ENCODE peak calls at places on chromosomes 2 and 18, in five cellular contexts. W is activated CD8-positive, alpha-beta T cell treated with anti-CD3 and anti-CD28 coated beads for 36 hours; Q is sigmoid colon; G is heart right ventricle; O is neural crest cell. V is an unnamed sample.

GRCh38 chr2:190446750-190447516 is 38.8 kb downstream of the MFSD6 start:
- DNase-seq in W (no peak), Q (no peak), G (no peak), O (no peak), V (no peak)

GRCh38 chr2:121285077-121285449 is at the start of gene TFCP2L1:
- DNase-seq in W (peak), Q (no peak), G (no peak), O (no peak), V (peak)

GRCh38 chr18:62788891-62789290 is 73.5 kb downstream of the PHLPP1 start:
- DNase-seq in W (no peak), Q (no peak), G (no peak), O (no peak), V (no peak)

GRCh38 chr2:63861220-63861822 is 19.6 kb downstream of the UGP2 start:
- DNase-seq in W (peak), Q (peak), G (no peak), O (peak), V (peak)

GRCh38 chr2:179917272-179917671 is 55.9 kb upstream of the ZNF385B start:
- DNase-seq in W (no peak), Q (no peak), G (no peak), O (no peak), V (no peak)

GRCh38 chr2:129252781-129253460 is 726.5 kb upstream of the RAB6C start:
- DNase-seq in W (no peak), Q (no peak), G (no peak), O (peak), V (no peak)

GRCh38 chr2:188042412-188042811 is 249.3 kb upstream of the GULP1 start:
- DNase-seq in W (no peak), Q (no peak), G (no peak), O (no peak), V (no peak)

GRCh38 chr2:143489135-143489534 is 359.9 kb downstream of the ARHGAP15 start:
- DNase-seq in W (no peak), Q (no peak), G (no peak), O (no peak), V (no peak)

GRCh38 chr2:184530959-184531358 is 67.4 kb upstream of the ZNF804A start:
- DNase-seq in W (no peak), Q (no peak), G (no peak), O (no peak), V (no peak)

GRCh38 chr2:26130763-26131162 is 42.1 kb upstream of the GAREM2 start:
- DNase-seq in W (no peak), Q (no peak), G (no peak), O (no peak), V (no peak)

GRCh38 chr18:11020454-11020853 is 128.9 kb downstream of the PIEZO2 start:
- DNase-seq in W (no peak), Q (no peak), G (no peak), O (no peak), V (no peak)

GRCh38 chr18:9818423-9818734 is 67.4 kb upstream of the TXNDC2 start:
- DNase-seq in W (no peak), Q (no peak), G (no peak), O (no peak), V (no peak)

GRCh38 chr2:37569986-37570688 is 101.3 kb downstream of the CDC42EP3 start:
- DNase-seq in W (no peak), Q (no peak), G (no peak), O (no peak), V (no peak)

GRCh38 chr18:3747176-3747973 is 297.4 kb downstream of the TGIF1 start:
- DNase-seq in W (no peak), Q (no peak), G (no peak), O (no peak), V (no peak)

GRCh38 chr2:232593931-232594330 is 39.5 kb upstream of the EFHD1 start:
- DNase-seq in W (no peak), Q (no peak), G (no peak), O (no peak), V (no peak)

GRCh38 chr2:105373344-105373781 is 25.5 kb downstream of the FHL2 start:
- DNase-seq in W (no peak), Q (peak), G (peak), O (no peak), V (no peak)

GRCh38 chr18:10524507-10525425 is 1.1 kb upstream of the NAPG start:
- DNase-seq in W (peak), Q (peak), G (no peak), O (no peak), V (no peak)

GRCh38 chr2:239692348-239692747 is 291.5 kb upstream of the HDAC4 start:
- DNase-seq in W (no peak), Q (no peak), G (no peak), O (no peak), V (no peak)

GRCh38 chr2:120899373-120899772 is 163.7 kb downstream of the GLI2 start:
- DNase-seq in W (no peak), Q (no peak), G (no peak), O (no peak), V (no peak)

GRCh38 chr2:37523861-37524362 is 147.5 kb downstream of the CDC42EP3 start:
- DNase-seq in W (no peak), Q (peak), G (no peak), O (no peak), V (no peak)

GRCh38 chr2:85162746-85163301 is 29.6 kb downstream of the TCF7L1 start:
- DNase-seq in W (no peak), Q (no peak), G (no peak), O (no peak), V (no peak)

GRCh38 chr2:168730391-168730790 is 72.0 kb upstream of the NOSTRIN start:
- DNase-seq in W (no peak), Q (no peak), G (no peak), O (no peak), V (no peak)

GRCh38 chr2:113762377-113763118 is 6.1 kb upstream of the SLC35F5 start:
- DNase-seq in W (no peak), Q (no peak), G (no peak), O (no peak), V (no peak)

GRCh38 chr2:20061476-20061875 is 10.0 kb upstream of the LAPTM4A start:
- DNase-seq in W (no peak), Q (no peak), G (no peak), O (no peak), V (no peak)

GRCh38 chr2:70518557-70518956 is 35.1 kb downstream of the TGFA start:
- DNase-seq in W (no peak), Q (no peak), G (no peak), O (no peak), V (no peak)

GRCh38 chr2:127024769-127025356 is 82.1 kb downstream of the BIN1 start:
- DNase-seq in W (no peak), Q (peak), G (no peak), O (peak), V (peak)

GRCh38 chr2:38619458-38620164 is 16.9 kb upstream of the HNRNPLL start:
- DNase-seq in W (no peak), Q (no peak), G (no peak), O (no peak), V (no peak)

GRCh38 chr2:111161971-111162370 is 41.3 kb downstream of the BCL2L11 start:
- DNase-seq in W (no peak), Q (no peak), G (peak), O (no peak), V (no peak)

GRCh38 chr2:24820598-24821432 is 27.6 kb downstream of the CENPO start:
- DNase-seq in W (no peak), Q (peak), G (no peak), O (no peak), V (no peak)

GRCh38 chr2:226299771-226300170 is 499.8 kb downstream of the IRS1 start:
- DNase-seq in W (no peak), Q (no peak), G (no peak), O (no peak), V (no peak)

GRCh38 chr2:240125749-240126148 is 10.4 kb downstream of the COPS9 start:
- DNase-seq in W (no peak), Q (no peak), G (no peak), O (no peak), V (no peak)

GRCh38 chr2:240204431-240205276 is 64.2 kb upstream of the OTOS start:
- DNase-seq in W (no peak), Q (peak), G (no peak), O (no peak), V (no peak)

GRCh38 chr18:3455090-3455640 is 5.2 kb downstream of the TGIF1 start:
- DNase-seq in W (no peak), Q (no peak), G (no peak), O (no peak), V (no peak)

GRCh38 chr2:191538334-191538910 is 139.5 kb upstream of the NABP1 start:
- DNase-seq in W (no peak), Q (no peak), G (no peak), O (no peak), V (peak)

DNA sequence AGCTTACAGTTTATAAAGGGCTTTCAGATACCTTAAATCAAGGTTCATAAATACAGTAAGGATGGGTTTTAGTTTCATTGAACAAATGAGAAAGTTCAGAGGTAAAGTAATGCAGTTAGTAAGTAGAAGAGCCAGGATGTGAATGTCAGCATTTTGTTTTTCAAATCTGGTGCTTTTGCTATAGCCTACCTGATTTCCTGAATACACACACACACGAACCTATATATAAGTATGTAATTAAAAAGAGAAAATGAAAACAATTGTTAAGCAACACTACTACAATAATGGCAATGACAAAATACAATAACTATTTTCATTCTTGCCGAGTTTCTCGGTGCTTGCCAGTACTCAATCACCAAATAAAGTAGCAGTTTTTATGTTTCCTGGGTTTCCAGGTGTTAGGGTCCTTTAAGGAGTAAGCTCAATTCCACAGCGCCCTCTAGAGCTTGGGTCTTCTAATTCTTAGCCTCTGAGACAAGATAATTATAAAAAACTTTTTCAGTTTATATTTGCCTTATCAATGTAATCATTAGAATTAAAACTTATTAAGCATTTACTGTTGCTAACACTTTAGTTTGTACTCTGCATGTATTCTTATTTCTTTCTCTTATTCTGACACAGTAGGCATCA is 512.9 kb upstream of the ACVR2A start:
- DNase-seq in W (peak), Q (no peak), G (no peak), O (no peak), V (no peak)
- TF ChIP-seq CTCF in W (peak), Q (no peak), G (peak), O (peak), V (peak)

GRCh38 chr18:68922392-68922791 is 124.5 kb downstream of the CCDC102B start:
- DNase-seq in W (no peak), Q (no peak), G (no peak), O (no peak), V (no peak)

GRCh38 chr18:68919900-68920299 is 122.0 kb downstream of the CCDC102B start:
- DNase-seq in W (no peak), Q (no peak), G (no peak), O (no peak), V (no peak)

GRCh38 chr18:68928762-68929675 is 131.1 kb downstream of the CCDC102B start:
- DNase-seq in W (no peak), Q (no peak), G (no peak), O (no peak), V (no peak)

DNA sequence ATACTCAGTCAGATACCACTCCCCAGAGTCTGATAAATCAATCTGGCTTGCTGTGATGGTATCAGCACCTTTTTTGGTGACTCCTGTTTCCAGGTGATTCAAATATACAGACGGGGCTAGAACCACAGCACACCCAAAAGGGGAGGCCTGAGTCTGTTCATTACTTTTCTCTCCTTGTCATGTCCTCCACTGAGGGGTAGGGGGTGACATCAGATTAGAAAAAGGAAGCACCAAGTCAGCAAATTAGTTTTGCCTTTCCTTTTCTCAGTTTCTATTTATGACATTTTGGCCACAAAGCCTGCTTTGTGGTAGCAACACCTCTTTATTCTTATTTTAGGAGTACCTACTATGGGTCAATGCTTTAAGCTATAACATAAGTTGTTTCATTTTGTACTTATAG is 127.4 kb downstream of the CCDC102B start:
- DNase-seq in W (peak), Q (no peak), G (no peak), O (no peak), V (no peak)
- TF ChIP-seq CTCF in W (peak), Q (no peak), G (peak), O (peak), V (peak)

GRCh38 chr18:55998071-55998522 is 410.1 kb upstream of the TCF4 start:
- DNase-seq in W (no peak), Q (no peak), G (no peak), O (peak), V (no peak)
- TF ChIP-seq CTCF in W (no peak), Q (no peak), G (no peak), O (no peak), V (no peak)

DNA sequence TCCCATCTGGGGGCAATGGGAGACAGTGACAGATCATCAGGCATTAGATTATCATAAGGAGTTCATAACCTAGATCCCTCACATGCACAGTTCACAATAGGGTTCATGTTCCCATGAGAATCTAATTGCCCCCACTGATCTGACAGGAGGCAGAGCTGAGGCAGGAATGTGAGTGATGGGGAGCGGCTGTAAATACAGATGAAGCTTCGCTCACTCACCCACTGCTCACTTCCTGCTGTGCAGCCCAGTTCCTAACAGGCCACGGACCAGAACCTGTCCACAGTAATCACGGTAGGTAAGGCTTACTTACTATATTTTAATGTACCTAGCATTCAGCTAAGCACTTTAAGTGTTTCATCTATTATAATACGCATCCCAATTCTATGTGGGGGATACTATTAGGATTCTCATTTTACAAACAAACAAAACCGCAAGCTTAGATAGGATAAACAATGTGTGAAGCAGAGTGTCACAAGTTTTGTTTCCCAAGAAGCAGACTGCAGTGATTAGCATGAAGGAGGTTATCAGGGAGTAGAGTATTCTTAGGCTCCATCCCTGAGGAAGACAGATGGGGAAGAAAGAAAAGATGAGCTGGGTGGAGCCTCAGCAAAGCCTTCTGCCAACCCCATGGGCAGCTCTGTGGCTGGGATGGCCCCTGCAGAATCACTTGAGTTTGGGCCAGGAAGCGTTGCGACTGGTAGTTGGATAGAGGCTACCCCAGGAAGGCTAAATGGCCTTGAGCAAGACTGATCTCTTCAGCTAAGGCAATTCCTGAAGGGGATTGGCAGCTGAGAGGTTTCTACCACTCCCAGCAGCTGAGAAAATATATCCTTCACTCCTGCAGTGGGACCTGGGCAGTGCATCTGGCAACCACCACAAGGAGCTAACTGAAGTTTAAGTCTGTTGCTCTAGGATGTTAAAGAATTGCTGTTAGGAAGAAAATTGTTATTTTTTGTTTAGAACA is 133.1 kb downstream of the MREG start:
- DNase-seq in W (no peak), Q (no peak), G (no peak), O (no peak), V (no peak)
- TF ChIP-seq CTCF in W (no peak), Q (no peak), G (no peak), O (no peak), V (no peak)

GRCh38 chr18:59268722-59269562 is 4.3 kb downstream of the RAX start:
- DNase-seq in W (peak), Q (no peak), G (peak), O (peak), V (peak)
- TF ChIP-seq CTCF in W (no peak), Q (no peak), G (peak), O (peak), V (no peak)

GRCh38 chr18:36572135-36572856 is 256.5 kb downstream of the TPGS2 start:
- DNase-seq in W (peak), Q (no peak), G (no peak), O (peak), V (peak)
- TF ChIP-seq CTCF in W (peak), Q (no peak), G (peak), O (peak), V (no peak)

GRCh38 chr2:43270930-43271615 is 44.7 kb upstream of the ZFP36L2 start:
- DNase-seq in W (no peak), Q (no peak), G (no peak), O (no peak), V (no peak)
- TF ChIP-seq CTCF in W (no peak), Q (no peak), G (no peak), O (no peak), V (no peak)

GRCh38 chr18:51007787-51008134 is 22.3 kb upstream of the SMAD4 start:
- DNase-seq in W (no peak), Q (no peak), G (no peak), O (no peak), V (no peak)

GRCh38 chr18:51010218-51010617 is 19.8 kb upstream of the SMAD4 start:
- DNase-seq in W (no peak), Q (no peak), G (no peak), O (no peak), V (no peak)

GRCh38 chr18:51006948-51007786 is 22.8 kb upstream of the SMAD4 start:
- DNase-seq in W (no peak), Q (no peak), G (no peak), O (no peak), V (no peak)

GRCh38 chr18:51009071-51009470 is 20.9 kb upstream of the SMAD4 start:
- DNase-seq in W (no peak), Q (no peak), G (no peak), O (no peak), V (no peak)

GRCh38 chr18:51006061-51006818 is 23.8 kb upstream of the SMAD4 start:
- DNase-seq in W (no peak), Q (no peak), G (no peak), O (no peak), V (no peak)
- TF ChIP-seq CTCF in W (no peak), Q (no peak), G (no peak), O (no peak), V (no peak)

GRCh38 chr18:49784427-49785185 is 28.7 kb downstream of the ACAA2 start:
- DNase-seq in W (no peak), Q (no peak), G (no peak), O (no peak), V (no peak)
- TF ChIP-seq CTCF in W (no peak), Q (no peak), G (peak), O (peak), V (no peak)